ENCODE peak calls at places on chromosomes 4 and X, in six cellular contexts. One of them, this sample, is unnamed.

GRCh38 chr4:7635435-7635834 is 200.7 kb upstream of the PSAPL1 start:
- DNase-seq in HCT116: no peak
- DNase-seq in heart left ventricle: no peak
- DNase-seq in testis: no peak
- DNase-seq in HepG2: no peak
- DNase-seq in NB4: peak
- DNase-seq in this sample: no peak

GRCh38 chrX:9114245-9114644 is 80.3 kb upstream of the FAM9B start:
- DNase-seq in HCT116: no peak
- DNase-seq in heart left ventricle: no peak
- DNase-seq in NB4: no peak
- DNase-seq in HepG2: no peak
- DNase-seq in testis: no peak
- DNase-seq in this sample: no peak

GRCh38 chr4:78682090-78682489 is 94.1 kb upstream of the BMP2K start:
- DNase-seq in HCT116: no peak
- DNase-seq in NB4: no peak
- DNase-seq in heart left ventricle: no peak
- DNase-seq in testis: no peak
- DNase-seq in HepG2: no peak
- DNase-seq in this sample: no peak

GRCh38 chr4:107734120-107734519 is 14.1 kb upstream of the PAPSS1 start:
- DNase-seq in testis: no peak
- DNase-seq in NB4: peak
- DNase-seq in HepG2: no peak
- DNase-seq in heart left ventricle: no peak
- DNase-seq in HCT116: no peak
- DNase-seq in this sample: peak

GRCh38 chrX:150546711-150547153 is 21.7 kb upstream of the MTM1 start:
- DNase-seq in NB4: peak
- DNase-seq in HCT116: no peak
- DNase-seq in testis: peak
- DNase-seq in heart left ventricle: no peak
- DNase-seq in HepG2: no peak
- DNase-seq in this sample: no peak

GRCh38 chr4:11954093-11954492 is 525.4 kb upstream of the HS3ST1 start:
- DNase-seq in testis: peak
- DNase-seq in NB4: peak
- DNase-seq in HCT116: peak
- DNase-seq in heart left ventricle: no peak
- DNase-seq in HepG2: no peak
- DNase-seq in this sample: no peak

GRCh38 chr4:15605537-15605936 is 49.6 kb downstream of the FBXL5 start:
- DNase-seq in testis: no peak
- DNase-seq in HepG2: no peak
- DNase-seq in NB4: no peak
- DNase-seq in HCT116: no peak
- DNase-seq in heart left ventricle: no peak
- DNase-seq in this sample: no peak

GRCh38 chr4:80134936-80135701 is 62.1 kb upstream of the ANTXR2 start:
- DNase-seq in HCT116: no peak
- DNase-seq in HepG2: no peak
- DNase-seq in testis: no peak
- DNase-seq in NB4: peak
- DNase-seq in heart left ventricle: no peak
- DNase-seq in this sample: peak

GRCh38 chrX:41442824-41443560 is 4.2 kb upstream of the NYX start:
- DNase-seq in HCT116: no peak
- DNase-seq in HepG2: no peak
- DNase-seq in heart left ventricle: no peak
- DNase-seq in NB4: peak
- DNase-seq in testis: no peak
- DNase-seq in this sample: no peak
- TF ChIP-seq POLR2A in HCT116: no peak
- TF ChIP-seq POLR2A in HepG2: no peak
- TF ChIP-seq POLR2A in heart left ventricle: peak
- TF ChIP-seq POLR2A in NB4: no peak
- TF ChIP-seq POLR2A in testis: no peak
- TF ChIP-seq POLR2A in this sample: no peak

DNA sequence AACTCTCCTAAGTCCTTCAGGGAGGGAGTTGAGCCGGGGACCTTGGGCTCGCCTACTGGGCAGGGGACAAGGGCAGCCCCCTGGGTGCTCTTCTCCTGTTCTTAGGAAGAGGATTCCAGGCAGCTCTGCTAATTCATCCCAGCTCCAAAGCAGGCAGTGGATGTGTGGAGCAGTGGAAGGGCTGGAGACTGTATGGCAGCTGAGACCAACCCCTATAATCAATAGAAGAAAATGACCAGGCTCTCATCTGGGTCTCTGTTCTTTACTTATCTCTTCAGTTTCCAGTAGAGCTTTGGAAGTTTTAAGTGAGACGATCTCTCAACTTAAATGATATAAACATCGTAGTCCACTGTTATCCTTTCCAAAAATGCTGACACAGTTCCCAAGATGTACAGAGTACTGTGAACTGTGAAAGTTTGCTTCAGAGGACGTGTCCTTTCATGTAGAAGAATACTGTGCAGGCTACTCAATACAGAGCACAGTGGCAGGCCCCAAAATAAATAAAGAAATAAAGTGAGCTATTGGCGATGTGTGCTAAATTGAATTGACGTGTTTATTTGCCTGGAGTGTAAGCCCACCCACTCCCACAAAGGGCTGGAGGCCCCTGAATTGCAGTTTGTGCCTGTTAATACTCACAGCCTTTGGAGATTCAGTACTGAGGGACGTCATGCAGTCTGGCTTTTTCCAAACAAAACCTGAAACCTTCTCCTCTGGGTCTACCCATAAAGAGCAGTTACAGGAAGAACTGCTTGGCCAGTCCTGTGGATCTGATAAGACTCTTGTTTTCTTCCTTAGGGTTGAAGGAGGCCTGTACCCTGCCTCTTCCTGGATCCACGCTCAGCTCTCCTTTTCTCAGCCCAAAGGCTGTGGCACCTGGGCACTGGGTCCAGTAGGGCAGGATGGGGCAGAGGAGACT is 66.2 kb downstream of the SOWAHB start:
- DNase-seq in testis: no peak
- DNase-seq in heart left ventricle: no peak
- DNase-seq in NB4: no peak
- DNase-seq in HCT116: no peak
- DNase-seq in HepG2: peak
- DNase-seq in this sample: no peak
- TF ChIP-seq POLR2A in testis: no peak
- TF ChIP-seq POLR2A in heart left ventricle: no peak
- TF ChIP-seq POLR2A in NB4: no peak
- TF ChIP-seq POLR2A in HCT116: no peak
- TF ChIP-seq POLR2A in HepG2: no peak
- TF ChIP-seq POLR2A in this sample: no peak

GRCh38 chr4:24472514-24473308 is 111.6 kb downstream of the DHX15 start:
- DNase-seq in HepG2: peak
- DNase-seq in heart left ventricle: peak
- DNase-seq in testis: peak
- DNase-seq in HCT116: peak
- DNase-seq in NB4: peak
- DNase-seq in this sample: peak
- TF ChIP-seq POLR2A in HepG2: no peak
- TF ChIP-seq POLR2A in heart left ventricle: no peak
- TF ChIP-seq POLR2A in testis: no peak
- TF ChIP-seq POLR2A in HCT116: no peak
- TF ChIP-seq POLR2A in NB4: no peak
- TF ChIP-seq POLR2A in this sample: no peak

DNA sequence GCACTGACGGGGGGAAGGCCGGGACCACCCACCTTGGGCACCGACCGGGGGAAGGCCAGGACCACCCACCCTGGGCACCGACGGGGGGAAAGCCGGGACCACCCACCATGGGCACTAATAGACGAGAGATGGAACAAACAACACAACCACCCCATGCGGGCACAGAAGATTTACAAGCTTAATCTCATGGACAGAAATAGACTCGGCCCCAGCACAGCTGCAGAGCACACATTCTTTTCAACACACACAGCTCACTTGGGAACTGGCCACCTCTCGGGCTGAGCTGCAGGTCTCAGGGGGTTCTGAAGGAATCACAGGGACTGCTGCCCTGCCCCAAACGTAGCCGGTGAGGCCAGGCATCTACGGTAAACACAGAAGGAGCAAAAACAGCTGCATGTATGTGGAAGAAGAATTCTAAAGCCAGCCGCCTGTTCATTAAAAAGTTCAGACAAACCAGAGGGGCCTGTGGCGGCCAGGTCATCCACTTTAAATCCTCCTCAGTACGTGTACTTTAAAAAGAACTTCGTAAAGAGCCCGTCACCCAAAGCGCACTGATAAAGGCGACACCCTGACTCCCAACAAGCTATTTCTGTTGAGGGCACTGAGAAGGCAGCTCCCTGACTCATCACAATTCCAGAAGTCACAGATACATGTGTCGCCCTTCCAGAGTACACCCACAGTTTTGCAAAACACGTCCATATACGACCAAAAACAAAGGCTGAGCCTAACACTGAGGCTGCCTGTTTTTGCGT is 17.7 kb downstream of the PPP2R3B start:
- DNase-seq in testis: no peak
- DNase-seq in heart left ventricle: peak
- DNase-seq in NB4: peak
- DNase-seq in HepG2: no peak
- DNase-seq in HCT116: no peak
- DNase-seq in this sample: no peak
- TF ChIP-seq POLR2A in testis: no peak
- TF ChIP-seq POLR2A in heart left ventricle: no peak
- TF ChIP-seq POLR2A in NB4: no peak
- TF ChIP-seq POLR2A in HepG2: no peak
- TF ChIP-seq POLR2A in HCT116: no peak
- TF ChIP-seq POLR2A in this sample: no peak

This sample was measured in erythroblast.